ENCODE peak calls at places on chromosomes 11 and 22, in seven cellular contexts. B, I, L, M, Q, D and W are unnamed samples.

GRCh38 chr22:44445731-44446130 is 52.3 kb downstream of the RTL6 start:
- DNase-seq in B (no peak), I (no peak), L (peak; percentile 23), M (no peak), Q (no peak), D (peak; percentile 81), W (no peak)

GRCh38 chr11:102237096-102237735 is 80.1 kb upstream of the BIRC3 start:
- DNase-seq in B (no peak), I (peak; percentile 62), L (no peak), M (no peak), Q (peak; percentile 45), D (no peak), W (peak; percentile 54)

GRCh38 chr22:30875481-30876215 is 92.9 kb downstream of the MORC2 start:
- DNase-seq in B (no peak), I (no peak), L (no peak), M (no peak), Q (no peak), D (no peak), W (no peak)

GRCh38 chr11:35121326-35121865 is 17.6 kb upstream of the CD44 start:
- DNase-seq in B (no peak), I (no peak), L (no peak), M (no peak), Q (no peak), D (no peak), W (no peak)

GRCh38 chr22:35379146-35379993 is 1.5 kb upstream of the HMOX1 start:
- DNase-seq in B (no peak), I (no peak), L (no peak), M (no peak), Q (peak; percentile 71), D (peak; percentile 95), W (no peak)

GRCh38 chr11:73981051-73981805 is 1.4 kb downstream of the UCP2 start:
- DNase-seq in B (no peak), I (no peak), L (no peak), M (no peak), Q (no peak), D (no peak), W (no peak)

GRCh38 chr11:77088236-77089003 is 14.2 kb upstream of the OMP start:
- DNase-seq in B (no peak), I (no peak), L (no peak), M (no peak), Q (no peak), D (peak; percentile 47), W (no peak)

GRCh38 chr11:121512468-121513465 is 60.0 kb upstream of the SORL1-AS1 start:
- DNase-seq in B (no peak), I (no peak), L (no peak), M (no peak), Q (no peak), D (no peak), W (no peak)

GRCh38 chr11:73654482-73655021 is 8.2 kb downstream of the PLEKHB1 start:
- DNase-seq in B (no peak), I (no peak), L (no peak), M (no peak), Q (no peak), D (no peak), W (no peak)

GRCh38 chr11:60866911-60867870 is at the start of gene ZP1:
- DNase-seq in B (no peak), I (no peak), L (no peak), M (no peak), Q (peak; percentile 23), D (no peak), W (no peak)

GRCh38 chr11:6646040-6646439 is 9.6 kb downstream of the DCHS1 start:
- DNase-seq in B (no peak), I (peak; percentile 80), L (no peak), M (no peak), Q (no peak), D (no peak), W (peak; percentile 91)

GRCh38 chr11:59822989-59823566 is 12.5 kb upstream of the MRPL16 start:
- DNase-seq in B (peak; percentile 30), I (peak; percentile 53), L (no peak), M (no peak), Q (peak; percentile 58), D (peak; percentile 72), W (peak; percentile 74)

GRCh38 chr22:48138855-48139254 is 1376.4 kb downstream of the TBC1D22A start:
- DNase-seq in B (no peak), I (no peak), L (no peak), M (no peak), Q (no peak), D (no peak), W (no peak)

GRCh38 chr11:10388574-10388973 is 66.5 kb upstream of the AMPD3 start:
- DNase-seq in B (no peak), I (no peak), L (no peak), M (no peak), Q (no peak), D (no peak), W (no peak)

GRCh38 chr11:66363805-66364535 is 7.6 kb downstream of the SLC29A2 start:
- DNase-seq in B (no peak), I (no peak), L (peak; percentile 94), M (peak; percentile 99), Q (peak; percentile 88), D (peak; percentile 56), W (no peak)

GRCh38 chr11:124897681-124898680 is at the start of gene ROBO4:
- DNase-seq in B (no peak), I (peak; percentile 94), L (peak; percentile 33), M (peak; percentile 37), Q (peak; percentile 38), D (no peak), W (peak; percentile 79)

GRCh38 chr11:82733444-82734119 is at the start of gene FAM181B:
- DNase-seq in B (peak; percentile 83), I (no peak), L (peak; percentile 87), M (peak; percentile 85), Q (peak; percentile 88), D (peak; percentile 65), W (peak; percentile 28)

GRCh38 chr22:31857247-31857646 is 87.1 kb upstream of the YWHAH start:
- DNase-seq in B (peak; percentile 65), I (no peak), L (peak; percentile 93), M (peak; percentile 76), Q (peak; percentile 96), D (no peak), W (no peak)

GRCh38 chr11:134911514-134912180 is 499.6 kb upstream of the B3GAT1 start:
- DNase-seq in B (no peak), I (no peak), L (no peak), M (no peak), Q (no peak), D (no peak), W (no peak)

GRCh38 chr11:27420722-27421572 is 51.6 kb downstream of the LGR4 start:
- DNase-seq in B (no peak), I (no peak), L (no peak), M (no peak), Q (peak; percentile 63), D (no peak), W (peak; percentile 41)

GRCh38 chr22:42072606-42073330 is 1.3 kb upstream of the PHETA2 start:
- DNase-seq in B (no peak), I (no peak), L (no peak), M (no peak), Q (no peak), D (peak; percentile 17), W (no peak)

GRCh38 chr11:71935338-71935925 is 6.6 kb downstream of the RNF121 start:
- DNase-seq in B (no peak), I (no peak), L (no peak), M (no peak), Q (no peak), D (no peak), W (no peak)

GRCh38 chr11:64747961-64748715 is 4.2 kb upstream of the RASGRP2 start:
- DNase-seq in B (no peak), I (peak; percentile 66), L (no peak), M (no peak), Q (no peak), D (peak; percentile 15), W (no peak)

GRCh38 chr11:104694259-104695070 is 203.8 kb downstream of the CASP12 start:
- DNase-seq in B (no peak), I (peak; percentile 88), L (no peak), M (no peak), Q (no peak), D (peak; percentile 85), W (peak; percentile 89)

GRCh38 chr11:7892751-7893356 is 38.2 kb downstream of the OR10A6 start:
- DNase-seq in B (peak; percentile 35), I (peak; percentile 74), L (no peak), M (no peak), Q (peak; percentile 75), D (peak; percentile 92), W (peak; percentile 72)
- H2BK120ac ChIP-seq in B (no peak overlapping the region), I (peak overlapping the region; percentile 99), L (no peak overlapping the region), M (no peak overlapping the region), Q (peak overlapping the region; percentile 62), D (peak overlapping the region; percentile 63), W (no peak overlapping the region)

DNA sequence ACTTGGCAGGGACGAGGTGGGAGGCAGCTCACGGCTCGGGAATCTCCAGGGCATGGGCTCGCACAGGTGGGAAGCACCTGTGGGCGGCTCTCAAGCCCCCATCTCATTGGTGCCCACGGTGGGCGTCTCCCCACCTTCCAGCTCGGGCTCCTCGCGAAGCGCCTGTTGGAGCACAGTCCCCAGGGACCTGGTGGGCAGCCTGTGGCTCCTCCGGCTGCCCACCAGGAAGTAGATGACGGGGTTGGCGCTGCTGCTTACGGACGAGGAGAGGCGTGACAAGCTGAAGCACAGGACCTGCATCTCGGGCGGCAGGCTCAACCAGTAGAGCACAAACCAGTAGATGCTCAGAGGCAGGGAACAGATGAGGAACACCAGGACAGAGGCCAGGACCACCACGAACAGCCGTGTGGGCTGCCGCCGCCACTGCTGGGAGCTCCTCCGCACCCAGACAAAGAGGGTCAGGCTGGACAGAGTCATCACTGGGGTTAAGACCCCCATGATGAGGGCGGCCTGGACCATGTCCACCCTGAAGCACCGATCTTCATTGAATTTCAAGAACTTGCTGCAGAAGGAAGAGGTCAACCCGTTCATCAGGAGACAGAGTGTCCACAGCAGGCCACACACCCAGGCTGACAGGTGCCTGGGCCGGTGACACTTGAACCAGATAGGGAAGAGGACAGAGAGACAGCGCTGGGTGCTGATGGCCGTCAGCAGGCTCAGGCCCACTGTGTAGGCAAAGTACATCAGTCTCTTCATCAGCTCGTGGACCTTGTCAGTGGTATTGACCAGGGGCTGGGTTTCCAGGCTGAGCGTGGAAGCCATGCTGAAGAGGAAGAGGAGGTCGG is 633 bp downstream of the MRGPRD start:
- DNase-seq in B (no peak), I (no peak), L (peak; percentile 29), M (no peak), Q (no peak), D (no peak), W (no peak)
- H2BK120ac ChIP-seq in B (no peak overlapping the region), I (no peak overlapping the region), L (no peak overlapping the region), M (no peak overlapping the region), Q (no peak overlapping the region), D (no peak overlapping the region), W (no peak overlapping the region)

DNA sequence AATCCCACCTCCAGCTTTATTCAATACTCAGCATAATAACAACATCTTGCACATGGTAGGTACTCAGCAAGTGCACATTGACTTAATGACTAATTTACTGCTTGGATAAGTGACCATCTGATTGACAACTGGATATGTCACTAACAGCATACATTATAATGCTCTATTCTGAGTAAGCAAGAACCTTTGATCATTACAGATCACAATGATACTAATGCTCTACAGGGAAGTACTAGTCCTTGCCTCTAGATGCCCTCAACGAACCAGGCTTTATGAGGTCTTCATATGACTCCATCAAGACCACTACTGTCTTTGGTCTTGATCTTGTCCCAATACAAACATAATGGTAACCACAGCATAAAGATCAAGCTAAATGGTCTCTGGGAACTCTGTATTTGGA is 167.6 kb upstream of the MTMR2 start:
- DNase-seq in B (no peak), I (peak; percentile 27), L (no peak), M (no peak), Q (peak; percentile 56), D (no peak), W (no peak)
- H2BK120ac ChIP-seq in B (no peak overlapping the region), I (peak overlapping the region; percentile 64), L (no peak overlapping the region), M (no peak overlapping the region), Q (no peak overlapping the region), D (peak overlapping the region; percentile 80), W (no peak overlapping the region)

GRCh38 chr11:129658558-129658882 is 157.1 kb upstream of the TMEM45B start:
- DNase-seq in B (no peak), I (no peak), L (peak; percentile 64), M (peak; percentile 61), Q (peak; percentile 71), D (no peak), W (no peak)
- H2BK120ac ChIP-seq in B (no peak overlapping the region), I (no peak overlapping the region), L (no peak overlapping the region), M (no peak overlapping the region), Q (no peak overlapping the region), D (no peak overlapping the region), W (no peak overlapping the region)